ENCODE peak calls at places on chromosomes 5 and 9, in six cellular contexts. One of them, this sample, is unnamed.

GRCh38 chr9:5909999-5910398 is 19.3 kb downstream of the MLANA start:
- DNase-seq in tibial artery: no peak
- DNase-seq in epithelial cell of esophagus: peak
- DNase-seq in OCI-LY7: no peak
- DNase-seq in stomach: no peak
- DNase-seq in kidney: no peak
- DNase-seq in this sample: no peak

GRCh38 chr5:53127107-53127506 is 17.6 kb upstream of the MOCS2 start:
- DNase-seq in tibial artery: no peak
- DNase-seq in epithelial cell of esophagus: no peak
- DNase-seq in OCI-LY7: no peak
- DNase-seq in stomach: no peak
- DNase-seq in kidney: no peak
- DNase-seq in this sample: no peak

GRCh38 chr9:128073260-128073886 is 5.3 kb downstream of the SLC25A25 start:
- DNase-seq in tibial artery: no peak
- DNase-seq in epithelial cell of esophagus: no peak
- DNase-seq in OCI-LY7: no peak
- DNase-seq in stomach: no peak
- DNase-seq in kidney: no peak
- DNase-seq in this sample: peak

GRCh38 chr9:21553441-21553840 is 71.3 kb upstream of the IFNE start:
- DNase-seq in tibial artery: no peak
- DNase-seq in epithelial cell of esophagus: no peak
- DNase-seq in OCI-LY7: no peak
- DNase-seq in stomach: no peak
- DNase-seq in kidney: no peak
- DNase-seq in this sample: no peak

GRCh38 chr9:91856419-91856818 is 93.6 kb downstream of the ROR2 start:
- DNase-seq in tibial artery: no peak
- DNase-seq in epithelial cell of esophagus: no peak
- DNase-seq in OCI-LY7: no peak
- DNase-seq in stomach: no peak
- DNase-seq in kidney: no peak
- DNase-seq in this sample: no peak

GRCh38 chr5:149764086-149764485 is 34.0 kb downstream of the PPARGC1B start:
- DNase-seq in tibial artery: no peak
- DNase-seq in epithelial cell of esophagus: no peak
- DNase-seq in OCI-LY7: no peak
- DNase-seq in stomach: no peak
- DNase-seq in kidney: peak
- DNase-seq in this sample: no peak

GRCh38 chr5:40776658-40776977 is 20.9 kb upstream of the TTC33 start:
- DNase-seq in tibial artery: no peak
- DNase-seq in epithelial cell of esophagus: no peak
- DNase-seq in OCI-LY7: no peak
- DNase-seq in stomach: no peak
- DNase-seq in kidney: no peak
- DNase-seq in this sample: no peak

GRCh38 chr9:127503947-127504886 is 52.9 kb downstream of the LRSAM1 start:
- DNase-seq in tibial artery: peak
- DNase-seq in epithelial cell of esophagus: peak
- DNase-seq in OCI-LY7: peak
- DNase-seq in stomach: peak
- DNase-seq in kidney: peak
- DNase-seq in this sample: peak

GRCh38 chr5:66346869-66347268 is 202.8 kb downstream of the SREK1 start:
- DNase-seq in tibial artery: no peak
- DNase-seq in epithelial cell of esophagus: no peak
- DNase-seq in OCI-LY7: no peak
- DNase-seq in stomach: no peak
- DNase-seq in kidney: no peak
- DNase-seq in this sample: no peak

GRCh38 chr9:79184821-79185220 is 386.9 kb upstream of the TLE4 start:
- DNase-seq in tibial artery: no peak
- DNase-seq in epithelial cell of esophagus: no peak
- DNase-seq in OCI-LY7: no peak
- DNase-seq in stomach: no peak
- DNase-seq in kidney: no peak
- DNase-seq in this sample: no peak

GRCh38 chr5:8897316-8897715 is 648.6 kb downstream of the SEMA5A start:
- DNase-seq in tibial artery: no peak
- DNase-seq in epithelial cell of esophagus: no peak
- DNase-seq in OCI-LY7: no peak
- DNase-seq in stomach: no peak
- DNase-seq in kidney: no peak
- DNase-seq in this sample: no peak

DNA sequence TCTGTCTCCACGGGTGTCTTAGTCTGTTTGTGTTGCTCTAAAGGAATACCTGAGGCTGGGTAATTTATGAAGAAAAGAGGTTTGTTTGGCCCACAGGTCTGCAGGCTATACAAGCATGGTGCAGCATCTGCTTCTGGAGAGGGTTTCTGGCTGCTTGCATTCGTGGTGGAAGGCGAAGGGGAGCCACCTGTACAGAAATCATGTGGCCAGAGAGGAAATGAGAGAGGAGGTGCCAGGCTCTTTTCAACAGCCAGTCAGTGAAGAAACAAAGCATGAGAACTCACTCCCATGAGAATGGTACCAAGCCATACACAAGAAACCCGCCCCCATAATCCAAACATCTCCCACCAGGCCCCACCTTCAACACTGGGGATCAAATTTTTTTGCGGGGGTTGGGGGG is 53.4 kb downstream of the PFDN1 start:
- DNase-seq in tibial artery: no peak
- DNase-seq in epithelial cell of esophagus: no peak
- DNase-seq in OCI-LY7: peak
- DNase-seq in stomach: no peak
- DNase-seq in kidney: no peak
- DNase-seq in this sample: no peak
- H3K4me3 ChIP-seq in tibial artery: no peak
- H3K4me3 ChIP-seq in epithelial cell of esophagus: no peak
- H3K4me3 ChIP-seq in OCI-LY7: no peak
- H3K4me3 ChIP-seq in stomach: no peak
- H3K4me3 ChIP-seq in kidney: no peak
- H3K4me3 ChIP-seq in this sample: no peak

GRCh38 chr5:27093296-27093695 is 54.9 kb upstream of the CDH9 start:
- DNase-seq in tibial artery: no peak
- DNase-seq in epithelial cell of esophagus: no peak
- DNase-seq in OCI-LY7: no peak
- DNase-seq in stomach: no peak
- DNase-seq in kidney: no peak
- DNase-seq in this sample: no peak
- TF ChIP-seq CTCF in tibial artery: no peak
- TF ChIP-seq CTCF in epithelial cell of esophagus: no peak
- TF ChIP-seq CTCF in OCI-LY7: no peak
- TF ChIP-seq CTCF in stomach: no peak
- TF ChIP-seq CTCF in kidney: no peak
- TF ChIP-seq CTCF in this sample: no peak

GRCh38 chr5:178469011-178469974 is 120.9 kb downstream of the COL23A1 start:
- DNase-seq in tibial artery: peak
- DNase-seq in epithelial cell of esophagus: no peak
- DNase-seq in OCI-LY7: no peak
- DNase-seq in stomach: no peak
- DNase-seq in kidney: no peak
- DNase-seq in this sample: no peak

GRCh38 chr5:178467261-178468195 is 122.7 kb downstream of the COL23A1 start:
- DNase-seq in tibial artery: peak
- DNase-seq in epithelial cell of esophagus: no peak
- DNase-seq in OCI-LY7: no peak
- DNase-seq in stomach: peak
- DNase-seq in kidney: peak
- DNase-seq in this sample: peak

GRCh38 chr5:178466342-178466741 is 123.9 kb downstream of the COL23A1 start:
- DNase-seq in tibial artery: no peak
- DNase-seq in epithelial cell of esophagus: no peak
- DNase-seq in OCI-LY7: no peak
- DNase-seq in stomach: no peak
- DNase-seq in kidney: no peak
- DNase-seq in this sample: no peak

GRCh38 chr5:178469975-178470692 is 120.1 kb downstream of the COL23A1 start:
- DNase-seq in tibial artery: peak
- DNase-seq in epithelial cell of esophagus: no peak
- DNase-seq in OCI-LY7: no peak
- DNase-seq in stomach: no peak
- DNase-seq in kidney: no peak
- DNase-seq in this sample: no peak

DNA sequence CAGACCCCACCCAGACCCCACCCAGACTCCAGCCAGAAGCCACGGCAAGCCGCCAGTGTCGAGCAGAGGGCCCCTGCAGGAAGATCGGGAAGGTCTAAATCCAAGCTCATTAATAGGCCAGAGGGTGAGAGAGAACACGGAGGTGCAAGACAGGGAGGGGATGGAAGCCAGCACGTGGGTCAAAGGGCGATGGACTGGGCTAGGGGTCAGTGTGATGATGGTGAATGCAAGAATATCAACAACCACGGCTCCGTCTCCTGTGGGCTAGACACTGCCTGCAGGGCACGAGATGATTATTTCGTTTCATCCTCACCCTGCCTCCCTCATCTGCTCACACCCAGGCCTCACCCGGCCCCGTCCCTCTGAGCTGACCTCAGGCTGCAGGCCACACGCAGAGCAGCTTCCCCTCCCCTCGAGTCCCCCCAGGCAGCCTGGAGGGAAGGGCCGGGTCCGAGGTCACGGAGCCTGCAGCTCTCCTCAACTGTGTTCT is 122.0 kb downstream of the COL23A1 start:
- DNase-seq in tibial artery: peak
- DNase-seq in epithelial cell of esophagus: no peak
- DNase-seq in OCI-LY7: no peak
- DNase-seq in stomach: no peak
- DNase-seq in kidney: no peak
- DNase-seq in this sample: no peak
- H3K4me3 ChIP-seq in tibial artery: peak
- H3K4me3 ChIP-seq in epithelial cell of esophagus: no peak
- H3K4me3 ChIP-seq in OCI-LY7: no peak
- H3K4me3 ChIP-seq in stomach: no peak
- H3K4me3 ChIP-seq in kidney: no peak
- H3K4me3 ChIP-seq in this sample: no peak

GRCh38 chr5:90409318-90410177 is at the start of gene CETN3:
- DNase-seq in tibial artery: peak
- DNase-seq in epithelial cell of esophagus: peak
- DNase-seq in OCI-LY7: peak
- DNase-seq in stomach: peak
- DNase-seq in kidney: peak
- DNase-seq in this sample: peak
- TF ChIP-seq CTCF in tibial artery: no peak
- TF ChIP-seq CTCF in epithelial cell of esophagus: no peak
- TF ChIP-seq CTCF in OCI-LY7: no peak
- TF ChIP-seq CTCF in stomach: no peak
- TF ChIP-seq CTCF in kidney: no peak
- TF ChIP-seq CTCF in this sample: no peak

GRCh38 chr5:36205329-36205728 is 36.4 kb downstream of the NADK2 start:
- DNase-seq in tibial artery: no peak
- DNase-seq in epithelial cell of esophagus: no peak
- DNase-seq in OCI-LY7: no peak
- DNase-seq in stomach: no peak
- DNase-seq in kidney: no peak
- DNase-seq in this sample: no peak

GRCh38 chr5:36214434-36214833 is 27.3 kb downstream of the NADK2 start:
- DNase-seq in tibial artery: no peak
- DNase-seq in epithelial cell of esophagus: no peak
- DNase-seq in OCI-LY7: peak
- DNase-seq in stomach: no peak
- DNase-seq in kidney: no peak
- DNase-seq in this sample: no peak

GRCh38 chr5:36208786-36209185 is 32.9 kb downstream of the NADK2 start:
- DNase-seq in tibial artery: no peak
- DNase-seq in epithelial cell of esophagus: no peak
- DNase-seq in OCI-LY7: no peak
- DNase-seq in stomach: no peak
- DNase-seq in kidney: no peak
- DNase-seq in this sample: no peak

GRCh38 chr5:36206913-36207312 is 34.8 kb downstream of the NADK2 start:
- DNase-seq in tibial artery: no peak
- DNase-seq in epithelial cell of esophagus: peak
- DNase-seq in OCI-LY7: no peak
- DNase-seq in stomach: no peak
- DNase-seq in kidney: no peak
- DNase-seq in this sample: no peak

GRCh38 chr5:36209664-36210063 is 32.1 kb downstream of the NADK2 start:
- DNase-seq in tibial artery: no peak
- DNase-seq in epithelial cell of esophagus: peak
- DNase-seq in OCI-LY7: no peak
- DNase-seq in stomach: no peak
- DNase-seq in kidney: no peak
- DNase-seq in this sample: no peak
- H3K4me3 ChIP-seq in tibial artery: no peak
- H3K4me3 ChIP-seq in epithelial cell of esophagus: no peak
- H3K4me3 ChIP-seq in OCI-LY7: no peak
- H3K4me3 ChIP-seq in stomach: no peak
- H3K4me3 ChIP-seq in kidney: no peak
- H3K4me3 ChIP-seq in this sample: no peak

GRCh38 chr9:81321551-81321950 is 367.8 kb downstream of the TLE1 start:
- DNase-seq in tibial artery: no peak
- DNase-seq in epithelial cell of esophagus: no peak
- DNase-seq in OCI-LY7: no peak
- DNase-seq in stomach: no peak
- DNase-seq in kidney: no peak
- DNase-seq in this sample: no peak
- TF ChIP-seq CTCF in tibial artery: no peak
- TF ChIP-seq CTCF in epithelial cell of esophagus: no peak
- TF ChIP-seq CTCF in OCI-LY7: no peak
- TF ChIP-seq CTCF in stomach: no peak
- TF ChIP-seq CTCF in kidney: no peak
- TF ChIP-seq CTCF in this sample: no peak

DNA sequence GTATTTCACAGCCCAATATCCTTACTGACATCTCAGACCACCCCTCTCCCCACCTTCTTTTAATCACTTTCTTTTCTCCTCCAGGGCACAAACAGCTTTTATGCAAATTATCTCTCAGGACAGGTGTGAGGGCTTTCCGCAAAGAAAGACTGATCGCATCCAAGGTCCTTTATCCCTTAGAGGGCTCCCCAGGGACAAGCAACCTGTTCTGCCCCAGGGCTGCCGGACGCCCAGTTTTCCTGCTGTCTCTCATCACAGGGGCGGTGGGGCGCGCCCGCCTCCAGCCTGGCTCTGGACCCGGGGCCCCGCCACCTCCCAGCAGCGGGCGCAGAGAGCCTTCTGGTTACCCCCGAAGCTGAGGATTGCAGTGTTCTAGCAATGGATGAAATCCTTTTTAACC is 266.1 kb downstream of the CWC27 start:
- DNase-seq in tibial artery: no peak
- DNase-seq in epithelial cell of esophagus: no peak
- DNase-seq in OCI-LY7: peak
- DNase-seq in stomach: no peak
- DNase-seq in kidney: peak
- DNase-seq in this sample: no peak
- H3K4me3 ChIP-seq in tibial artery: peak
- H3K4me3 ChIP-seq in epithelial cell of esophagus: peak
- H3K4me3 ChIP-seq in OCI-LY7: peak
- H3K4me3 ChIP-seq in stomach: no peak
- H3K4me3 ChIP-seq in kidney: peak
- H3K4me3 ChIP-seq in this sample: no peak